ENCODE peak calls at places on chromosomes 3 and 15, in four cellular contexts. One of them, this sample, is unnamed.

GRCh38 chr3:39541917-39542329 is 74.4 kb downstream of the MOBP start:
- DNase-seq in H9: no peak
- DNase-seq in mesenchymal stem cell: peak
- DNase-seq in IMR-90: peak
- DNase-seq in this sample: peak

GRCh38 chr15:45384700-45385099 is 6.4 kb upstream of the GATM start:
- DNase-seq in H9: no peak
- DNase-seq in IMR-90: no peak
- DNase-seq in mesenchymal stem cell: no peak
- DNase-seq in this sample: peak

GRCh38 chr15:95842576-95842975 is 487.9 kb upstream of the NR2F2 start:
- DNase-seq in H9: no peak
- DNase-seq in IMR-90: no peak
- DNase-seq in mesenchymal stem cell: peak
- DNase-seq in this sample: no peak

GRCh38 chr15:75455424-75455981 is 4.0 kb upstream of the SIN3A start:
- DNase-seq in mesenchymal stem cell: peak
- DNase-seq in IMR-90: peak
- DNase-seq in H9: peak
- DNase-seq in this sample: peak

GRCh38 chr3:128346562-128346961 is 120.1 kb downstream of the DNAJB8 start:
- DNase-seq in mesenchymal stem cell: no peak
- DNase-seq in IMR-90: no peak
- DNase-seq in H9: no peak
- DNase-seq in this sample: no peak

GRCh38 chr15:60859996-60860494 is 369.1 kb downstream of the RORA start:
- DNase-seq in mesenchymal stem cell: peak
- DNase-seq in IMR-90: peak
- DNase-seq in H9: no peak
- DNase-seq in this sample: no peak

GRCh38 chr3:141487419-141488345 is 855 bp downstream of the RASA2 start:
- DNase-seq in H9: peak
- DNase-seq in IMR-90: peak
- DNase-seq in mesenchymal stem cell: peak
- DNase-seq in this sample: peak

GRCh38 chr3:117439812-117440211 is 730.2 kb downstream of the TUSC7 start:
- DNase-seq in H9: no peak
- DNase-seq in IMR-90: peak
- DNase-seq in mesenchymal stem cell: peak
- DNase-seq in this sample: peak

GRCh38 chr15:66165856-66166255 is 87.7 kb downstream of the MEGF11 start:
- DNase-seq in mesenchymal stem cell: no peak
- DNase-seq in IMR-90: no peak
- DNase-seq in H9: no peak
- DNase-seq in this sample: peak

GRCh38 chr3:184332370-184333090 is 4.9 kb upstream of the FAM131A start:
- DNase-seq in mesenchymal stem cell: peak
- DNase-seq in H9: no peak
- DNase-seq in IMR-90: peak
- DNase-seq in this sample: peak

GRCh38 chr15:74727727-74728126 is 2.4 kb upstream of the CYP1A1 start:
- DNase-seq in H9: no peak
- DNase-seq in mesenchymal stem cell: no peak
- DNase-seq in IMR-90: no peak
- DNase-seq in this sample: no peak

GRCh38 chr15:69982037-69982436 is 115.7 kb downstream of the TLE3 start:
- DNase-seq in IMR-90: no peak
- DNase-seq in mesenchymal stem cell: no peak
- DNase-seq in H9: no peak
- DNase-seq in this sample: no peak

GRCh38 chr15:69980311-69981059 is 117.2 kb downstream of the TLE3 start:
- DNase-seq in mesenchymal stem cell: no peak
- DNase-seq in H9: no peak
- DNase-seq in IMR-90: no peak
- DNase-seq in this sample: no peak

GRCh38 chr15:69979783-69980182 is 117.9 kb downstream of the TLE3 start:
- DNase-seq in IMR-90: no peak
- DNase-seq in H9: no peak
- DNase-seq in mesenchymal stem cell: no peak
- DNase-seq in this sample: no peak

GRCh38 chr15:69978603-69979002 is 119.1 kb downstream of the TLE3 start:
- DNase-seq in IMR-90: no peak
- DNase-seq in mesenchymal stem cell: no peak
- DNase-seq in H9: no peak
- DNase-seq in this sample: no peak

DNA sequence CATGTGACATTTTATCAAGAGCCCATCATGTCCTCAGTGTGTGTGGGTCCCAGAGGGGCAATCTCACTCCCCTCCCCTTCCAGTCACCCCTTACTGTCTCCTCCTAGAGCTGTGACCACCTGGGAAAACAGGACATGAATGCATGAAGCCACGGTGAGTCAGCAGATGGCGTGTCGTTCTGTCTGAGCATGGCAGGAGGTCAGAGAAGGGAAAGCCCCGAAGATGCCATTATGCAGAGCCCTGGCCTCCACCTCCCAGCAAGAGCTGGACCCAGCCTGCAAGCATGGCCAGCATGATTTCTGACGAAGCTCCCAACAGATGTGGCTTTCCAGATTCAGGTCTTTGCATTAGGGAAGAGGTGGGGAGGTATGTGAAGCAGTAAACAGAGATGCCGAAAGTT is 118.4 kb downstream of the TLE3 start:
- DNase-seq in mesenchymal stem cell: peak
- DNase-seq in IMR-90: peak
- DNase-seq in H9: peak
- DNase-seq in this sample: peak
- H3K9ac ChIP-seq in mesenchymal stem cell: no peak
- H3K9ac ChIP-seq in IMR-90: no peak
- H3K9ac ChIP-seq in H9: no peak
- H3K9ac ChIP-seq in this sample: no peak

GRCh38 chr15:62749036-62749435 is 293.5 kb upstream of the TPM1 start:
- DNase-seq in mesenchymal stem cell: no peak
- DNase-seq in H9: no peak
- DNase-seq in IMR-90: no peak
- DNase-seq in this sample: no peak

GRCh38 chr15:62749445-62749844 is 293.1 kb upstream of the TPM1 start:
- DNase-seq in IMR-90: peak
- DNase-seq in mesenchymal stem cell: no peak
- DNase-seq in H9: no peak
- DNase-seq in this sample: no peak

GRCh38 chr15:62750471-62750870 is 292.1 kb upstream of the TPM1 start:
- DNase-seq in IMR-90: no peak
- DNase-seq in H9: no peak
- DNase-seq in mesenchymal stem cell: no peak
- DNase-seq in this sample: no peak

GRCh38 chr15:62745621-62746180 is 296.8 kb upstream of the TPM1 start:
- DNase-seq in mesenchymal stem cell: peak
- DNase-seq in H9: no peak
- DNase-seq in IMR-90: peak
- DNase-seq in this sample: no peak

DNA sequence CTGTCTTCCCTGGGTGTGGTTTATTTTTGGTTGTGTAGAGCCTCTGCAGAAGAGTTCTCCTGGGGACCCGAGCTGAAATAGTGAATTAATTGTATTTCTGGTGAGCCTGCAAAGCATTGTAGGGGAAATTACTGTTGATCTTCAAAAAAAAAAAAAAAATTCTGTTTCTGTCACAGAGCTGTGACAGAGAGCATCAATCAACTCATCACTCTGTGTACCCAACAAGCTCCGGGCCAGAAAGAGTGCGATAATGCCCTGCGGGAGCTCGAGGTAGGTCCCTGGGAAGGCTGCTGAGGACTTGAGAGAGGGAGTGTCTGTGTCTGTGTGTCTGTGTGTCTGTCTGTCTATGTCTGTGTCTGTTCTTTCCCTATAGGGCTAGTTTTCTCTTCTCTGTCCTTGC is 294.4 kb upstream of the TPM1 start:
- DNase-seq in mesenchymal stem cell: no peak
- DNase-seq in IMR-90: no peak
- DNase-seq in H9: no peak
- DNase-seq in this sample: no peak
- H3K27ac ChIP-seq in mesenchymal stem cell: no peak
- H3K27ac ChIP-seq in IMR-90: no peak
- H3K27ac ChIP-seq in H9: no peak
- H3K27ac ChIP-seq in this sample: no peak

GRCh38 chr3:42747581-42747980 is 25.5 kb downstream of the CCDC13 start:
- DNase-seq in IMR-90: no peak
- DNase-seq in mesenchymal stem cell: no peak
- DNase-seq in H9: peak
- DNase-seq in this sample: no peak
- H2BK120ac ChIP-seq in IMR-90: no peak
- H2BK120ac ChIP-seq in mesenchymal stem cell: no peak
- H2BK120ac ChIP-seq in H9: no peak
- H2BK120ac ChIP-seq in this sample: no peak

DNA sequence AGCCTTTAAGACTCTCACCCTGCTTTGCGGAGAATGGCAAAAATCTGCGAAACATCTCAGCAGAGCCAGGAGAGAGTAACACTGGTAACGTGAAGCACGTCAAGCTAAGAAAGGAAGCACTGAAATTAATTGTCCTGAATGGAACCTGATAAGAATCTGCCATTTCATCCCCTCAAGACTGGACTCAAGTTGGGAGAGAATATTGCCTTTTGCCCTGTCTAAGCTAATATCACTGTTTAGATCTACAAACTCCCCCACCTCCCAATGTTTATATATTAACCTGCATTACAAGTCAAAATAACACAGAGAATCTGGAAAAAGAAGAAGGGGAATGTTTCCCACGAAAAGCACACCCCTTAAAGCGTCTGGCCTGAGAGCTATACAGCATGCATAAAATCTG is 1.6 kb upstream of the KAT2B start:
- DNase-seq in H9: no peak
- DNase-seq in IMR-90: no peak
- DNase-seq in mesenchymal stem cell: no peak
- DNase-seq in this sample: no peak
- H3K9ac ChIP-seq in H9: no peak
- H3K9ac ChIP-seq in IMR-90: no peak
- H3K9ac ChIP-seq in mesenchymal stem cell: peak
- H3K9ac ChIP-seq in this sample: no peak

GRCh38 chr3:134013280-134013679 is 16.4 kb downstream of the SLCO2A1 start:
- DNase-seq in IMR-90: no peak
- DNase-seq in H9: no peak
- DNase-seq in mesenchymal stem cell: no peak
- DNase-seq in this sample: peak

GRCh38 chr3:134008630-134009156 is 21.0 kb downstream of the SLCO2A1 start:
- DNase-seq in IMR-90: peak
- DNase-seq in mesenchymal stem cell: peak
- DNase-seq in H9: no peak
- DNase-seq in this sample: no peak

GRCh38 chr3:134004841-134005240 is 24.9 kb downstream of the SLCO2A1 start:
- DNase-seq in IMR-90: no peak
- DNase-seq in mesenchymal stem cell: no peak
- DNase-seq in H9: no peak
- DNase-seq in this sample: no peak

GRCh38 chr3:134007819-134008218 is 21.9 kb downstream of the SLCO2A1 start:
- DNase-seq in mesenchymal stem cell: no peak
- DNase-seq in IMR-90: no peak
- DNase-seq in H9: no peak
- DNase-seq in this sample: no peak

GRCh38 chr3:134009345-134010000 is 20.3 kb downstream of the SLCO2A1 start:
- DNase-seq in mesenchymal stem cell: peak
- DNase-seq in IMR-90: peak
- DNase-seq in H9: no peak
- DNase-seq in this sample: no peak
- H3K27ac ChIP-seq in mesenchymal stem cell: no peak
- H3K27ac ChIP-seq in IMR-90: no peak
- H3K27ac ChIP-seq in H9: no peak
- H3K27ac ChIP-seq in this sample: no peak

GRCh38 chr15:90412356-90413194 is 24.5 kb downstream of the IQGAP1 start:
- DNase-seq in H9: peak
- DNase-seq in IMR-90: peak
- DNase-seq in mesenchymal stem cell: peak
- DNase-seq in this sample: peak
- H2BK120ac ChIP-seq in H9: no peak
- H2BK120ac ChIP-seq in IMR-90: peak
- H2BK120ac ChIP-seq in mesenchymal stem cell: peak
- H2BK120ac ChIP-seq in this sample: peak

DNA sequence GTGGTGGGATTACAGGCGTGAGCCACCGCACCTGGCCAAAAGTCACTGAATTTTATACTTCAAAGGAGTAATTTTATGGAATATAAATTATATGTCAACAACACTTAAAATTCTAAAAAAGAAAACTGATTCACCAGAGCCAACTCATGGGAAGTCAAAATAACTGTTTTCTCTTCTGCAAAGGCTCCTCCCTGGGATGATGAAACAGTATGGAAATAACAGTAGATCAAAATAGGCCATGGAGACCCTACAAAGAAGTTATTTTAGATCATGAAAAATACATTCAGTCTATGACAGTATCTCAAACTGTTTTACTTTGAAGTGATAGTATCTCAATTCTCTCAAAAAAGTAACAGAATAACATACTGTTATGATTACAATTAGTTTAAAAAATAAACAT is 102.7 kb downstream of the IGSF11 start:
- DNase-seq in mesenchymal stem cell: no peak
- DNase-seq in H9: no peak
- DNase-seq in IMR-90: no peak
- DNase-seq in this sample: no peak
- H3K9ac ChIP-seq in mesenchymal stem cell: no peak
- H3K9ac ChIP-seq in H9: no peak
- H3K9ac ChIP-seq in IMR-90: no peak
- H3K9ac ChIP-seq in this sample: no peak